ENCODE peak calls at places on chromosomes 12 and 14, in seven cellular contexts. One of them, this sample, is unnamed. For H3K36me3, the result is how much of the 10 kb centered on the place peaks cover.

GRCh38 chr12:90987520-90987919 is 17.3 kb downstream of the EPYC start:
- DNase-seq in astrocyte: no peak
- DNase-seq in IMR-90: no peak
- DNase-seq in ascending aorta: no peak
- DNase-seq in left ventricle myocardium inferior: no peak
- DNase-seq in cardiac muscle cell: no peak
- DNase-seq in GM23338: no peak
- DNase-seq in this sample: no peak

GRCh38 chr14:27427796-27428195 is 830.0 kb upstream of the NOVA1 start:
- DNase-seq in astrocyte: peak
- DNase-seq in IMR-90: no peak
- DNase-seq in ascending aorta: no peak
- DNase-seq in left ventricle myocardium inferior: no peak
- DNase-seq in cardiac muscle cell: no peak
- DNase-seq in GM23338: no peak
- DNase-seq in this sample: no peak

GRCh38 chr14:38207342-38207741 is 362 bp upstream of the SSTR1 start:
- DNase-seq in astrocyte: no peak
- DNase-seq in IMR-90: no peak
- DNase-seq in ascending aorta: no peak
- DNase-seq in left ventricle myocardium inferior: no peak
- DNase-seq in cardiac muscle cell: no peak
- DNase-seq in GM23338: no peak
- DNase-seq in this sample: no peak

GRCh38 chr12:107372229-107372658 is 278.9 kb upstream of the CRY1 start:
- DNase-seq in astrocyte: peak
- DNase-seq in IMR-90: peak
- DNase-seq in ascending aorta: no peak
- DNase-seq in left ventricle myocardium inferior: no peak
- DNase-seq in cardiac muscle cell: no peak
- DNase-seq in GM23338: no peak
- DNase-seq in this sample: no peak

GRCh38 chr14:65846469-65846868 is 433.9 kb downstream of the FUT8 start:
- DNase-seq in astrocyte: no peak
- DNase-seq in IMR-90: no peak
- DNase-seq in ascending aorta: no peak
- DNase-seq in left ventricle myocardium inferior: no peak
- DNase-seq in cardiac muscle cell: no peak
- DNase-seq in GM23338: peak
- DNase-seq in this sample: no peak

GRCh38 chr12:98579347-98579746 is 14.1 kb upstream of the SLC25A3 start:
- DNase-seq in astrocyte: no peak
- DNase-seq in IMR-90: no peak
- DNase-seq in ascending aorta: no peak
- DNase-seq in left ventricle myocardium inferior: no peak
- DNase-seq in cardiac muscle cell: no peak
- DNase-seq in GM23338: no peak
- DNase-seq in this sample: no peak

GRCh38 chr12:109944975-109945374 is 44.9 kb downstream of the TCHP start:
- DNase-seq in astrocyte: peak
- DNase-seq in IMR-90: peak
- DNase-seq in ascending aorta: no peak
- DNase-seq in left ventricle myocardium inferior: no peak
- DNase-seq in cardiac muscle cell: peak
- DNase-seq in GM23338: peak
- DNase-seq in this sample: peak

GRCh38 chr12:109738878-109739665 is 25.4 kb downstream of the FAM222A start:
- DNase-seq in astrocyte: peak
- DNase-seq in IMR-90: peak
- DNase-seq in ascending aorta: no peak
- DNase-seq in left ventricle myocardium inferior: peak
- DNase-seq in cardiac muscle cell: no peak
- DNase-seq in GM23338: no peak
- DNase-seq in this sample: no peak

GRCh38 chr12:54421873-54422250 is 2.8 kb upstream of the ITGA5 start:
- DNase-seq in astrocyte: no peak
- DNase-seq in IMR-90: no peak
- DNase-seq in ascending aorta: no peak
- DNase-seq in left ventricle myocardium inferior: no peak
- DNase-seq in cardiac muscle cell: no peak
- DNase-seq in GM23338: no peak
- DNase-seq in this sample: no peak

GRCh38 chr12:26370098-26370497 is 174.7 kb downstream of the SSPN start:
- DNase-seq in astrocyte: no peak
- DNase-seq in IMR-90: no peak
- DNase-seq in ascending aorta: no peak
- DNase-seq in left ventricle myocardium inferior: no peak
- DNase-seq in cardiac muscle cell: no peak
- DNase-seq in GM23338: no peak
- DNase-seq in this sample: no peak

GRCh38 chr12:56081393-56082347 is 1.7 kb downstream of the ERBB3 start:
- DNase-seq in astrocyte: no peak
- DNase-seq in IMR-90: no peak
- DNase-seq in ascending aorta: no peak
- DNase-seq in left ventricle myocardium inferior: no peak
- DNase-seq in cardiac muscle cell: peak
- DNase-seq in GM23338: peak
- DNase-seq in this sample: no peak

GRCh38 chr12:83826112-83826511 is 1086.5 kb downstream of the SLC6A15 start:
- DNase-seq in astrocyte: no peak
- DNase-seq in IMR-90: peak
- DNase-seq in ascending aorta: no peak
- DNase-seq in left ventricle myocardium inferior: no peak
- DNase-seq in cardiac muscle cell: peak
- DNase-seq in GM23338: peak
- DNase-seq in this sample: peak

GRCh38 chr14:35378638-35379568 is 25.6 kb downstream of the NFKBIA start:
- DNase-seq in astrocyte: no peak
- DNase-seq in IMR-90: no peak
- DNase-seq in ascending aorta: no peak
- DNase-seq in left ventricle myocardium inferior: no peak
- DNase-seq in cardiac muscle cell: no peak
- DNase-seq in GM23338: no peak
- DNase-seq in this sample: no peak

GRCh38 chr12:113263431-113263963 is 42.2 kb downstream of the TPCN1 start:
- DNase-seq in astrocyte: no peak
- DNase-seq in IMR-90: no peak
- DNase-seq in ascending aorta: no peak
- DNase-seq in left ventricle myocardium inferior: no peak
- DNase-seq in cardiac muscle cell: no peak
- DNase-seq in GM23338: no peak
- DNase-seq in this sample: no peak

GRCh38 chr14:101844752-101845151 is 83.2 kb downstream of the PPP2R5C start:
- DNase-seq in astrocyte: no peak
- DNase-seq in IMR-90: no peak
- DNase-seq in ascending aorta: no peak
- DNase-seq in left ventricle myocardium inferior: no peak
- DNase-seq in cardiac muscle cell: no peak
- DNase-seq in GM23338: no peak
- DNase-seq in this sample: no peak

GRCh38 chr14:101843038-101843437 is 81.5 kb downstream of the PPP2R5C start:
- DNase-seq in astrocyte: no peak
- DNase-seq in IMR-90: no peak
- DNase-seq in ascending aorta: no peak
- DNase-seq in left ventricle myocardium inferior: no peak
- DNase-seq in cardiac muscle cell: no peak
- DNase-seq in GM23338: no peak
- DNase-seq in this sample: no peak

GRCh38 chr14:101845496-101845895 is 84.0 kb downstream of the PPP2R5C start:
- DNase-seq in astrocyte: no peak
- DNase-seq in IMR-90: no peak
- DNase-seq in ascending aorta: no peak
- DNase-seq in left ventricle myocardium inferior: no peak
- DNase-seq in cardiac muscle cell: no peak
- DNase-seq in GM23338: no peak
- DNase-seq in this sample: no peak

GRCh38 chr14:101844219-101844618 is 82.7 kb downstream of the PPP2R5C start:
- DNase-seq in astrocyte: no peak
- DNase-seq in IMR-90: no peak
- DNase-seq in ascending aorta: no peak
- DNase-seq in left ventricle myocardium inferior: peak
- DNase-seq in cardiac muscle cell: no peak
- DNase-seq in GM23338: no peak
- DNase-seq in this sample: no peak

GRCh38 chr14:101843665-101844064 is 82.2 kb downstream of the PPP2R5C start:
- DNase-seq in astrocyte: no peak
- DNase-seq in IMR-90: no peak
- DNase-seq in ascending aorta: no peak
- DNase-seq in left ventricle myocardium inferior: no peak
- DNase-seq in cardiac muscle cell: no peak
- DNase-seq in GM23338: peak
- DNase-seq in this sample: no peak
- TF ChIP-seq CTCF in astrocyte: peak
- TF ChIP-seq CTCF in IMR-90: peak
- TF ChIP-seq CTCF in ascending aorta: peak
- TF ChIP-seq CTCF in left ventricle myocardium inferior: peak
- TF ChIP-seq CTCF in cardiac muscle cell: no peak
- TF ChIP-seq CTCF in GM23338: peak
- TF ChIP-seq CTCF in this sample: peak

DNA sequence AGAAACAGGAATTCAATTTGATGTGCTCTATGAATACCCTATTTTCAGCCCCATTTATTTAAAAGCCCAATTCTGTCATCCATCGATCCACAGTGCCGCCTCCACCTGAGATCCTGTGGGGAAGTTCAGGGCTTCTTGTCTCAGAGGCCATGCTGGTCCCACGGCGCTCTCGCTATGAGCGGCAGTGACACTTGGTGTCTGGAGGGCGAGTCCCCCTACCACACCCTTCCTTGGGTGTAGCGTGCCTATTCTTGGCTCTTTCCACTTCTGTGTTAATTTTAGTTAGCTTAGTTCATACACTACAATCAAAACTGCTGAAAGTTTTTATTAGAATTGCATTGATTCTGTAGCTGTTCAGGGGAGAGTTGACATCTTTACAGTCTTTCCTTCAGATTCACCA is 73.8 kb downstream of the DDX51 start:
- DNase-seq in astrocyte: no peak
- DNase-seq in IMR-90: no peak
- DNase-seq in ascending aorta: no peak
- DNase-seq in left ventricle myocardium inferior: no peak
- DNase-seq in cardiac muscle cell: no peak
- DNase-seq in GM23338: no peak
- DNase-seq in this sample: no peak
- H3K36me3 ChIP-seq in astrocyte: under half
- H3K36me3 ChIP-seq in IMR-90: half or more
- H3K36me3 ChIP-seq in ascending aorta: half or more
- H3K36me3 ChIP-seq in left ventricle myocardium inferior: half or more
- H3K36me3 ChIP-seq in cardiac muscle cell: under half
- H3K36me3 ChIP-seq in GM23338: under half
- H3K36me3 ChIP-seq in this sample: under half

GRCh38 chr14:68607852-68608232 is 185.0 kb downstream of the ZFP36L1 start:
- DNase-seq in astrocyte: no peak
- DNase-seq in IMR-90: no peak
- DNase-seq in ascending aorta: no peak
- DNase-seq in left ventricle myocardium inferior: no peak
- DNase-seq in cardiac muscle cell: no peak
- DNase-seq in GM23338: no peak
- DNase-seq in this sample: no peak
- TF ChIP-seq CTCF in astrocyte: no peak
- TF ChIP-seq CTCF in IMR-90: no peak
- TF ChIP-seq CTCF in ascending aorta: no peak
- TF ChIP-seq CTCF in left ventricle myocardium inferior: no peak
- TF ChIP-seq CTCF in cardiac muscle cell: no peak
- TF ChIP-seq CTCF in GM23338: no peak
- TF ChIP-seq CTCF in this sample: no peak

GRCh38 chr12:11242656-11243055 is 26.9 kb downstream of the PRB3 start:
- DNase-seq in astrocyte: no peak
- DNase-seq in IMR-90: no peak
- DNase-seq in ascending aorta: no peak
- DNase-seq in left ventricle myocardium inferior: no peak
- DNase-seq in cardiac muscle cell: no peak
- DNase-seq in GM23338: no peak
- DNase-seq in this sample: no peak

GRCh38 chr12:11238275-11238674 is 31.2 kb downstream of the PRB3 start:
- DNase-seq in astrocyte: no peak
- DNase-seq in IMR-90: no peak
- DNase-seq in ascending aorta: no peak
- DNase-seq in left ventricle myocardium inferior: no peak
- DNase-seq in cardiac muscle cell: peak
- DNase-seq in GM23338: no peak
- DNase-seq in this sample: no peak
- H3K36me3 ChIP-seq in astrocyte: under half
- H3K36me3 ChIP-seq in IMR-90: under half
- H3K36me3 ChIP-seq in ascending aorta: under half
- H3K36me3 ChIP-seq in left ventricle myocardium inferior: under half
- H3K36me3 ChIP-seq in cardiac muscle cell: under half
- H3K36me3 ChIP-seq in GM23338: under half
- H3K36me3 ChIP-seq in this sample: under half

GRCh38 chr14:100155049-100155621 is 4.3 kb downstream of the DEGS2 start:
- DNase-seq in astrocyte: no peak
- DNase-seq in IMR-90: no peak
- DNase-seq in ascending aorta: no peak
- DNase-seq in left ventricle myocardium inferior: no peak
- DNase-seq in cardiac muscle cell: peak
- DNase-seq in GM23338: peak
- DNase-seq in this sample: no peak
- TF ChIP-seq CTCF in astrocyte: peak
- TF ChIP-seq CTCF in IMR-90: peak
- TF ChIP-seq CTCF in ascending aorta: no peak
- TF ChIP-seq CTCF in left ventricle myocardium inferior: peak
- TF ChIP-seq CTCF in cardiac muscle cell: peak
- TF ChIP-seq CTCF in GM23338: peak
- TF ChIP-seq CTCF in this sample: peak

GRCh38 chr14:74800780-74801179 is 37.7 kb downstream of the YLPM1 start:
- DNase-seq in astrocyte: no peak
- DNase-seq in IMR-90: no peak
- DNase-seq in ascending aorta: no peak
- DNase-seq in left ventricle myocardium inferior: no peak
- DNase-seq in cardiac muscle cell: no peak
- DNase-seq in GM23338: no peak
- DNase-seq in this sample: no peak
- H3K36me3 ChIP-seq in astrocyte: under half
- H3K36me3 ChIP-seq in IMR-90: under half
- H3K36me3 ChIP-seq in ascending aorta: under half
- H3K36me3 ChIP-seq in left ventricle myocardium inferior: half or more
- H3K36me3 ChIP-seq in cardiac muscle cell: under half
- H3K36me3 ChIP-seq in GM23338: under half
- H3K36me3 ChIP-seq in this sample: under half

GRCh38 chr14:105974902-105975301 is 448.5 kb downstream of the TMEM121 start:
- DNase-seq in astrocyte: no peak
- DNase-seq in IMR-90: no peak
- DNase-seq in ascending aorta: no peak
- DNase-seq in left ventricle myocardium inferior: no peak
- DNase-seq in cardiac muscle cell: no peak
- DNase-seq in GM23338: peak
- DNase-seq in this sample: no peak
- TF ChIP-seq CTCF in astrocyte: no peak
- TF ChIP-seq CTCF in IMR-90: no peak
- TF ChIP-seq CTCF in ascending aorta: no peak
- TF ChIP-seq CTCF in left ventricle myocardium inferior: no peak
- TF ChIP-seq CTCF in cardiac muscle cell: no peak
- TF ChIP-seq CTCF in GM23338: no peak
- TF ChIP-seq CTCF in this sample: no peak

GRCh38 chr14:102087762-102088011 is 843 bp upstream of the HSP90AA1 start:
- DNase-seq in astrocyte: no peak
- DNase-seq in IMR-90: no peak
- DNase-seq in ascending aorta: no peak
- DNase-seq in left ventricle myocardium inferior: no peak
- DNase-seq in cardiac muscle cell: no peak
- DNase-seq in GM23338: peak
- DNase-seq in this sample: no peak
- H3K36me3 ChIP-seq in astrocyte: under half
- H3K36me3 ChIP-seq in IMR-90: under half
- H3K36me3 ChIP-seq in ascending aorta: under half
- H3K36me3 ChIP-seq in left ventricle myocardium inferior: under half
- H3K36me3 ChIP-seq in cardiac muscle cell: under half
- H3K36me3 ChIP-seq in GM23338: under half
- H3K36me3 ChIP-seq in this sample: under half